ENCODE peak calls at places on chromosomes 4 and X, in six cellular contexts. U, I, E, M, D and S are unnamed samples.

GRCh38 chrX:19121898-19122640 is at the start of gene ADGRG2:
- DNase-seq in E (no peak), D (no peak), U (no peak), I (peak), M (peak), S (no peak)

GRCh38 chr4:164446516-164446915 is 307.4 kb upstream of the SMIM31 start:
- DNase-seq in I (no peak), M (no peak), E (no peak), U (no peak), D (no peak), S (no peak)

GRCh38 chr4:112099701-112100289 is 45.5 kb upstream of the FAM241A start:
- DNase-seq in D (peak), I (peak), M (peak), E (no peak), U (no peak), S (no peak)

GRCh38 chr4:72109959-72110497 is 78.2 kb downstream of the NPFFR2 start:
- DNase-seq in M (no peak), E (no peak), D (no peak), I (no peak), U (no peak), S (no peak)

GRCh38 chr4:159023741-159024140 is 79.1 kb upstream of the RAPGEF2 start:
- DNase-seq in I (no peak), M (no peak), D (no peak), U (no peak), E (no peak), S (no peak)

GRCh38 chrX:70494441-70494840 is 49.8 kb downstream of the DLG3 start:
- DNase-seq in I (no peak), D (no peak), U (no peak), E (no peak), M (peak), S (no peak)

GRCh38 chr4:72218953-72219352 is 187.2 kb downstream of the NPFFR2 start:
- DNase-seq in E (no peak), M (no peak), I (no peak), U (no peak), D (no peak), S (no peak)

GRCh38 chrX:70087857-70088256 is 25.6 kb downstream of the OTUD6A start:
- DNase-seq in I (no peak), D (no peak), E (no peak), M (no peak), U (no peak), S (no peak)

GRCh38 chr4:29467044-29467717 is 1253.0 kb upstream of the PCDH7 start:
- DNase-seq in D (no peak), M (no peak), E (no peak), I (no peak), U (no peak), S (no peak)

GRCh38 chrX:24465524-24465850 is 401 bp downstream of the PDK3 start:
- DNase-seq in M (no peak), D (no peak), E (no peak), I (no peak), U (no peak), S (no peak)

GRCh38 chr4:3740256-3740655 is 25.9 kb upstream of the ADRA2C start:
- DNase-seq in I (no peak), U (no peak), E (no peak), M (no peak), D (no peak), S (no peak)

GRCh38 chrX:53544936-53545335 is 110.8 kb upstream of the HSD17B10 start:
- DNase-seq in U (no peak), M (no peak), I (no peak), E (no peak), D (no peak), S (no peak)

GRCh38 chrX:316351-317325 is 2.0 kb downstream of the GTPBP6 start:
- DNase-seq in U (peak), E (peak), D (no peak), M (no peak), I (no peak), S (peak)

GRCh38 chrX:1462596-1463251 is 10.0 kb upstream of the ASMTL start:
- DNase-seq in E (peak), D (no peak), I (no peak), U (peak), M (no peak), S (no peak)

GRCh38 chrX:151688695-151689094 is 6.6 kb upstream of the PRRG3 start:
- DNase-seq in E (no peak), I (no peak), D (no peak), U (no peak), M (no peak), S (no peak)

GRCh38 chrX:134633832-134634231 is 24.4 kb downstream of the PLAC1 start:
- DNase-seq in U (no peak), E (no peak), D (no peak), I (no peak), M (no peak), S (no peak)

GRCh38 chr4:627751-628150 is 2.4 kb downstream of the PDE6B start:
- DNase-seq in U (peak), I (no peak), D (no peak), M (no peak), E (peak), S (no peak)

GRCh38 chrX:63128509-63128908 is 222.6 kb downstream of the SPIN4 start:
- DNase-seq in I (no peak), D (no peak), U (no peak), E (no peak), M (no peak), S (no peak)

GRCh38 chrX:65608021-65608420 is 59.4 kb upstream of the MSN start:
- DNase-seq in U (no peak), I (no peak), E (no peak), M (no peak), D (no peak), S (no peak)
- H3K4me3 ChIP-seq in U (no peak), I (no peak), E (no peak), M (no peak), D (no peak), S (no peak)

GRCh38 chr4:48694824-48695223 is 85.3 kb downstream of the FRYL start:
- DNase-seq in U (no peak), I (no peak), M (no peak), D (no peak), E (no peak), S (no peak)

GRCh38 chr4:48692897-48693296 is 87.2 kb downstream of the FRYL start:
- DNase-seq in M (no peak), D (no peak), E (no peak), U (no peak), I (no peak), S (no peak)

GRCh38 chr4:48699470-48699869 is 80.6 kb downstream of the FRYL start:
- DNase-seq in M (no peak), U (no peak), D (no peak), E (no peak), I (no peak), S (no peak)

GRCh38 chr4:48693856-48694574 is 86.1 kb downstream of the FRYL start:
- DNase-seq in D (no peak), U (no peak), M (no peak), E (no peak), I (peak), S (no peak)

GRCh38 chr4:48698029-48698901 is 81.8 kb downstream of the FRYL start:
- DNase-seq in I (peak), M (peak), D (no peak), U (peak), E (no peak), S (peak)
- H3K4me3 ChIP-seq in I (no peak), M (peak), D (no peak), U (no peak), E (no peak), S (no peak)

GRCh38 chr4:38318737-38319455 is 345.1 kb upstream of the KLF3 start:
- DNase-seq in U (peak), D (peak), I (peak), M (peak), E (peak), S (peak)
- H3K4me3 ChIP-seq in U (no peak), D (peak), I (no peak), M (peak), E (peak), S (peak)

GRCh38 chr4:146654976-146655761 is 16.5 kb downstream of the POU4F2 start:
- DNase-seq in E (no peak), I (peak), U (no peak), D (no peak), M (no peak), S (no peak)
- H3K4me3 ChIP-seq in E (peak), I (peak), U (no peak), D (no peak), M (peak), S (peak)

GRCh38 chr4:32342054-32342453 is 1621.9 kb downstream of the PCDH7 start:
- DNase-seq in U (no peak), I (no peak), D (no peak), E (no peak), M (no peak), S (no peak)
- H3K4me3 ChIP-seq in U (no peak), I (no peak), D (no peak), E (no peak), M (no peak), S (no peak)